ENCODE peak calls at places on chromosomes 1 and 21, in six cellular contexts. E is AG09309, L is transverse colon, Y is HL-60, Q is tibial artery, I is fibroblast of lung. D is an unnamed sample.

GRCh38 chr1:199297901-199298300 is 659.1 kb downstream of the PTPRC start:
- DNase-seq in E (no peak), L (no peak), Y (no peak), Q (no peak), I (no peak), D (no peak)

GRCh38 chr1:192489748-192490147 is 85.8 kb upstream of the RGS1 start:
- DNase-seq in E (peak), L (peak), Y (peak), Q (peak), I (peak), D (peak)

GRCh38 chr1:173297798-173298391 is 90.8 kb upstream of the TNFSF4 start:
- DNase-seq in E (no peak), L (no peak), Y (no peak), Q (no peak), I (no peak), D (no peak)

GRCh38 chr1:67889940-67890567 is 56.8 kb upstream of the GNG12 start:
- DNase-seq in E (peak), L (no peak), Y (no peak), Q (no peak), I (peak), D (peak)

GRCh38 chr1:39195166-39196111 is 9.1 kb upstream of the MACF1 start:
- DNase-seq in E (no peak), L (no peak), Y (no peak), Q (no peak), I (peak), D (no peak)

GRCh38 chr1:57124170-57124569 is 158.4 kb upstream of the C8B start:
- DNase-seq in E (no peak), L (no peak), Y (no peak), Q (no peak), I (no peak), D (no peak)

GRCh38 chr1:15328785-15329480 is 80.8 kb upstream of the EFHD2 start:
- DNase-seq in E (no peak), L (no peak), Y (peak), Q (peak), I (peak), D (no peak)

GRCh38 chr1:232574867-232575523 is 54.9 kb downstream of the SIPA1L2 start:
- DNase-seq in E (no peak), L (no peak), Y (no peak), Q (no peak), I (peak), D (no peak)

GRCh38 chr1:248837045-248837793 is 805 bp upstream of the ZNF672 start:
- DNase-seq in E (no peak), L (peak), Y (no peak), Q (peak), I (no peak), D (no peak)

GRCh38 chr1:119116725-119117124 is 23.7 kb downstream of the WARS2 start:
- DNase-seq in E (no peak), L (no peak), Y (peak), Q (no peak), I (no peak), D (no peak)

GRCh38 chr1:162951553-162952315 is 90.8 kb upstream of the CCDC190 start:
- DNase-seq in E (no peak), L (no peak), Y (no peak), Q (no peak), I (no peak), D (no peak)

GRCh38 chr1:15723631-15724246 is 12.3 kb upstream of the SLC25A34 start:
- DNase-seq in E (no peak), L (no peak), Y (no peak), Q (no peak), I (no peak), D (no peak)

GRCh38 chr1:9293512-9294439 is 1.1 kb downstream of the SPSB1 start:
- DNase-seq in E (no peak), L (peak), Y (no peak), Q (no peak), I (peak), D (no peak)

GRCh38 chr1:7298145-7298544 is 473.0 kb upstream of the VAMP3 start:
- DNase-seq in E (no peak), L (no peak), Y (no peak), Q (no peak), I (no peak), D (no peak)

GRCh38 chr1:160083968-160084770 is 2.8 kb downstream of the KCNJ9 start:
- DNase-seq in E (no peak), L (peak), Y (peak), Q (no peak), I (peak), D (no peak)

GRCh38 chr1:4681026-4681425 is 26.6 kb downstream of the AJAP1 start:
- DNase-seq in E (no peak), L (no peak), Y (no peak), Q (no peak), I (no peak), D (no peak)

GRCh38 chr1:152107289-152107983 is 7.8 kb downstream of the TCHH start:
- DNase-seq in E (no peak), L (no peak), Y (no peak), Q (no peak), I (no peak), D (no peak)

GRCh38 chr1:68725353-68725752 is 228.5 kb upstream of the DEPDC1 start:
- DNase-seq in E (no peak), L (peak), Y (no peak), Q (no peak), I (peak), D (no peak)

GRCh38 chr1:232248276-232248803 is 381.6 kb downstream of the SIPA1L2 start:
- DNase-seq in E (no peak), L (no peak), Y (no peak), Q (no peak), I (no peak), D (no peak)

GRCh38 chr1:172790245-172790644 is 131.3 kb downstream of the FASLG start:
- DNase-seq in E (no peak), L (no peak), Y (no peak), Q (no peak), I (no peak), D (peak)

GRCh38 chr1:226308166-226308722 is 720 bp downstream of the LIN9 start:
- DNase-seq in E (no peak), L (peak), Y (peak), Q (no peak), I (no peak), D (no peak)

GRCh38 chr1:21541835-21542234 is 32.6 kb downstream of the ALPL start:
- DNase-seq in E (peak), L (no peak), Y (no peak), Q (no peak), I (peak), D (no peak)

GRCh38 chr1:1116701-1117468 is 996 bp upstream of the C1orf159 start:
- DNase-seq in E (no peak), L (peak), Y (no peak), Q (peak), I (no peak), D (no peak)

GRCh38 chr1:37794372-37795339 is 1.0 kb downstream of the MANEAL start:
- DNase-seq in E (no peak), L (no peak), Y (no peak), Q (no peak), I (no peak), D (no peak)

GRCh38 chr1:78145105-78145580 is 99.4 kb downstream of the GIPC2 start:
- DNase-seq in E (peak), L (peak), Y (peak), Q (no peak), I (peak), D (peak)

GRCh38 chr1:35797380-35797779 is 10.4 kb upstream of the AGO4 start:
- DNase-seq in E (no peak), L (no peak), Y (no peak), Q (no peak), I (no peak), D (no peak)

GRCh38 chr1:52925571-52926005 is 1.5 kb upstream of the SCP2 start:
- DNase-seq in E (no peak), L (no peak), Y (no peak), Q (no peak), I (peak), D (no peak)

GRCh38 chr1:233944596-233944995 is 40.1 kb downstream of the SLC35F3 start:
- DNase-seq in E (no peak), L (no peak), Y (no peak), Q (no peak), I (no peak), D (no peak)

GRCh38 chr21:39156024-39156423 is 27.2 kb downstream of the PSMG1 start:
- DNase-seq in E (no peak), L (no peak), Y (no peak), Q (no peak), I (no peak), D (no peak)

GRCh38 chr1:222370911-222371717 is 176.8 kb downstream of the HHIPL2 start:
- DNase-seq in E (peak), L (no peak), Y (no peak), Q (no peak), I (peak), D (peak)

GRCh38 chr1:32365445-32365844 is 3.1 kb downstream of the TSSK3 start:
- DNase-seq in E (no peak), L (no peak), Y (no peak), Q (no peak), I (no peak), D (no peak)

GRCh38 chr21:42567861-42568260 is 54.2 kb downstream of the SLC37A1 start:
- DNase-seq in E (no peak), L (peak), Y (no peak), Q (peak), I (no peak), D (no peak)

GRCh38 chr21:43782741-43783700 is 6.4 kb upstream of the RRP1 start:
- DNase-seq in E (no peak), L (no peak), Y (peak), Q (no peak), I (no peak), D (no peak)

GRCh38 chr1:6105218-6105679 is 59.6 kb downstream of the KCNAB2 start:
- DNase-seq in E (no peak), L (no peak), Y (peak), Q (no peak), I (no peak), D (no peak)
- TF ChIP-seq CTCF in E (no peak), L (no peak), Y (no peak), Q (no peak), I (no peak), D (no peak)

GRCh38 chr1:112700290-112701226 is 6.4 kb downstream of the RHOC start:
- DNase-seq in E (peak), L (peak), Y (peak), Q (peak), I (peak), D (peak)
- H3K4me3 ChIP-seq in E (no peak), L (no peak), Y (no peak), Q (no peak), I (no peak), D (peak)

DNA sequence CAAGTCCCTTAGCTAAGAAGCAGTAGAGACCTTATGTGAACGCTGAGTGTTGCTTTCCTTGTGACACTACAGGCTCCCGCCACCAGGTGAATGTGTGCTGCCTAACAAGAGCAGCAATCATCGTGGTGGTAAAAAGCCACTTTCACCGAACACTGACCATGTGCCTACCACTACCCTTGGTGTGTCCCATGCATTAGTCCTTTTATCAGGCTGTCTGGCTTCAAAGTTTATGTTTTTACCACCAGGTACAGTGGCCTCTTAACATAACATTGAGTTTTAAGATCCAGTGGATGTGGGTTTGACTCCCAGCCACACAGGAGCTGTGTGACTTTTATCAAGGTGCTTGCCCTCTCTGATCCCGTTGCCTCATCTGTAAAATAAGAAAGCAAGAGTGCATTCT is 1.7 kb downstream of the C1QB start:
- DNase-seq in E (no peak), L (no peak), Y (no peak), Q (no peak), I (no peak), D (no peak)
- TF ChIP-seq CTCF in E (no peak), L (no peak), Y (no peak), Q (no peak), I (peak), D (no peak)

GRCh38 chr21:44931137-44931500 is 8.7 kb upstream of the SLX9 start:
- DNase-seq in E (no peak), L (peak), Y (peak), Q (peak), I (peak), D (no peak)
- H3K4me3 ChIP-seq in E (no peak), L (peak), Y (peak), Q (peak), I (no peak), D (no peak)

DNA sequence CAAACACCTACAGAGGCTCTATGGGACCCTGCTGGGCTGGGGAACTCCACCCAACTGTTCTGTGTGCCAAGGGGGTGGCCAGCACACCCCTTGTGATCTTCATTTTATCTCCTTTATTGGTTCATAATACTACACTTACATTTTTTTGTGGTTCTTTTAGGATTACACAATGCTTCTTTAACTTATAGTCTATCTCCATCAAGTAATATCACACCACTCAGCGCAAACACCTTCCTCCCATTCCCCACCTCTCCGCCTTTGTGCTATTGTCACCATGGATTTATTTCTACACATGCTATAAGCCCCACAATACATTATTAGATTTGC is 15.9 kb downstream of the EFNA3 start:
- DNase-seq in E (no peak), L (no peak), Y (no peak), Q (no peak), I (no peak), D (no peak)
- TF ChIP-seq CTCF in E (no peak), L (peak), Y (no peak), Q (no peak), I (no peak), D (no peak)

GRCh38 chr1:24186031-24186710 is 918 bp downstream of the IFNLR1 start:
- DNase-seq in E (no peak), L (no peak), Y (no peak), Q (no peak), I (no peak), D (no peak)
- H3K4me3 ChIP-seq in E (no peak), L (peak), Y (no peak), Q (no peak), I (no peak), D (no peak)

DNA sequence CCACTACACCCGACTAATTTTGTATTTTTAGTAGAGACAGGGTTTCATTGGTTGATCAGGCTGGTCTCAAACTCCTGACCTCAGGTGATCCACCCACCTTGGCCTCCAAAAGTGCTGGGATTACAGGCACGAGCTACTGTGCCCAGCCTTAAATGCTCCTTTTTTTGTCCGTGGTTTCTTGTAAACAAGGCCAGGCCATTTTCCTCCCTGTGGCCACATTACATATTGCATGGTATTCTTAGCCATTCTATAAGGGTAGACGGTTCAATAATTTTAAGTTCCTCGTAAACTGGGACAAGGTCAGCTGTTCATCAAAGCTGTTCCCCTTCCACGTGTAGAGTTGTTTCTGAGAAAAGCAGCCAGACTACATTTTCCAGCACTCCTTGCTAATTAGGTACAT is 10.3 kb upstream of the LUZP1 start:
- DNase-seq in E (no peak), L (no peak), Y (peak), Q (no peak), I (peak), D (no peak)
- TF ChIP-seq CTCF in E (peak), L (peak), Y (no peak), Q (peak), I (peak), D (peak)

D was measured in AG04449.